ENCODE peak calls at places on chromosomes 13 and 19, in four cellular contexts. S, D, N and Q are unnamed samples.

GRCh38 chr19:34838248-34838647 is 65.2 kb upstream of the ZNF599 start:
- DNase-seq in D (peak), N (peak), S (peak), Q (no peak)

GRCh38 chr13:85535306-85535705 is 263.9 kb downstream of the SLITRK6 start:
- DNase-seq in N (no peak), S (no peak), D (no peak), Q (no peak)

GRCh38 chr13:111095911-111096501 is 19.1 kb upstream of the ARHGEF7 start:
- DNase-seq in D (no peak), N (no peak), S (no peak), Q (no peak)

GRCh38 chr19:48121909-48122371 is 11.3 kb upstream of the PLA2G4C start:
- DNase-seq in D (no peak), S (no peak), N (no peak), Q (no peak)

GRCh38 chr19:48806818-48807589 is 3.8 kb downstream of the BCAT2 start:
- DNase-seq in D (peak), N (peak), S (no peak), Q (peak)

GRCh38 chr19:13621413-13621812 is 115.1 kb upstream of the CACNA1A start:
- DNase-seq in S (no peak), D (no peak), N (peak), Q (peak)

GRCh38 chr13:105118577-105118976 is 1416.9 kb downstream of the EFNB2 start:
- DNase-seq in S (no peak), D (no peak), N (no peak), Q (no peak)

GRCh38 chr13:40503966-40504591 is 162.4 kb downstream of the FOXO1 start:
- DNase-seq in N (no peak), S (peak), D (peak), Q (no peak)

GRCh38 chr19:28731577-28731976 is 481.4 kb downstream of the UQCRFS1 start:
- DNase-seq in S (no peak), D (no peak), N (no peak), Q (no peak)

DNA sequence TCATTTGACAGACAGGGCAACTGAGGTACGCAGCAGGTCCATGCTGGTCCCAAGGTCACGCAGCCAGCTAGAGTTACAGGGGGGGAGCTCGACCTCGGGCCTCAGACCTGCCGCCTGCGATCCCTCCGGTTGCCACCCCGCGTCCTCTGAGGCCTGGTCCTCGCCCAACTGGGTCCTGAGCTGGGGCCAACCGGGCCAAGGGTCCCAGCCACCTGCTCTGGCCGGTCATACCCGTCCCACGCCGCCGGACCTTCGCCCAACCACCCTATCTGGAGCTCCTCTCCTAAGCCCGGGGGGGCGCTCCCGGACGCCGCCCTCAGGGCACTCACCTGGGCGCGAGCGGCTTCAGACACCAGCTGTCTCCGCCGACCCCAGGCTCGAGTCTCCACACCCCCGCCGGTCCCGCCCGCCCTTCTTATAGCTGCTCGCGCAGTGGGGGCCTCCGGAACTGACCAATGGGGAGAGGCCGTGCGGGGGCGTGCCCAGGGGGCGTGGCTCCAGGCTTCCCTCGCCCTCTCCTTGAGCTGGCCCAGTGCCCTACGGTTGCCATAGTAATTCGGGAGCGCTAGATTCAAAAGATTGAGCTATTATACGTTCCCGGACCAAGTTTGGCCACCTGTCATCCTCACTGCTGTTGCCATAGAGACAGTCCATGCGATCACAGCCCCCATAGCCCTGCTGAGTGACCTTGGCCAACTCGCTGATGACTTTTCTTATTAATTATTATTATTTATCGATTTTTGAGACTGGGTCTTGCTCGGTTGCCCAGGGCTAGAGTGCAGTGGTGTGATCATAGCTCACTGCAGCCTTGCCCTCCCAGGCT is at the start of gene PLIN5:
- DNase-seq in D (peak), N (peak), S (peak), Q (peak)
- TF ChIP-seq NR3C1 in D (no peak), N (no peak), S (no peak), Q (no peak)

GRCh38 chr19:33248104-33248503 is 22.5 kb upstream of the SLC7A10 start:
- DNase-seq in D (no peak), S (no peak), N (no peak), Q (no peak)

GRCh38 chr19:33246729-33247440 is 21.2 kb upstream of the SLC7A10 start:
- DNase-seq in N (no peak), D (no peak), S (no peak), Q (no peak)

GRCh38 chr19:33247441-33247819 is 21.8 kb upstream of the SLC7A10 start:
- DNase-seq in N (no peak), D (no peak), S (no peak), Q (no peak)

GRCh38 chr19:33248553-33248953 is 22.9 kb upstream of the SLC7A10 start:
- DNase-seq in N (no peak), D (peak), S (no peak), Q (no peak)

DNA sequence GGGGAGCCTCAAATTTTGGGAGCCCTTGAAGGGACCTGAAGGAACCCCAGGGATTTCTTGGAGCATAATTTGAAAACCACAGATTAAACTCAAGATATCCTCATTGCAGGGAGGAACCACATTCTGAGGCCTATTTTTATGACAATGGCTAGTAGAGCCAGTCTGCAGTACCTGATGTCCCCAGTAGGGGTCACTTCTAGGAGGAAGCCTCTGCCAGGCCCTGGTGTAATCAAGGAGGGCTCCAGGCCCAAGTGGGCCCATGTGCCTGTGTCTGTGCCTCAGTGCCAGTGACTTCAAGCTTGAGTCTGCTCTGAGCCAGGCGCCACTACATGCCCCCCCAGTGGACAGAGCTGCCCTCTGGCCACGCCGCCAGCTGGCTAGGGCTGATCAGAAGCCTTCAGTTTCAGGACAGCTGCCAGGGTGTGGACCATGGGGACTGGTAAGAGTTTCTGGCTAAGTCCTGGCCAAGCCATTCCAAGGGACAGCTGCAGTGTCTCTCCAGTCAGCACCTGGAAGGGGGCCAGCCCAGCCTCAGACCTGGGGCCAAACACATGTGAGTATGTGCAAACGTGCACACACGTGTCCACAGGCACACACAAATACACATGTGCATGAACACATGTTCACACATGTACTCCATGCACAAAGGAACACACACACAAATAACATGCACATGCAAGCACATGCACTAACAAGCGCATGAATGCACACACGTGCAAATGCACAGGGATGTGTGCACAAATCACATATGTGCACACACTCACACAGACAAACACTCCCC is 20.5 kb upstream of the SLC7A10 start:
- DNase-seq in N (peak), S (no peak), D (no peak), Q (peak)
- TF ChIP-seq ESRRA in N (no peak), S (no peak), D (no peak), Q (no peak)

DNA sequence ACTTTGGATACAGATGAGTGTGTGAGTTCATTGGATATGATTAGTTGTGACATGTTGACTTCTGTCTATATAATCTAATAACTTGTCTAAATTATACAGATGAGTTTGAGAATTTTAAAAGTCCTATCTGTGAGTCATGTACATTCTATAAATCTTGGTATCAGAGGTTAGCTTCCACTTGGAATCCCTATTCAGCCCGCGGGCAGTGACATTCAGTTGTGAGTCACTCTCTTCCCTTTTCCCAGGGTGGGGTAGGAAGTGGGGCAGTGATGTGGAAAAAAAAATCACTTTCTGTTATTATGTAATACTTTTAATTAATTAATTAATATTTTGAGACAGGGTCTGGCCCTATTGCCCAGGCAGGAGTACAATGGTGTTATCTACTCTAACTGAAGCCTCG is 33.0 kb upstream of the ZNF808 start:
- DNase-seq in N (no peak), S (no peak), D (no peak), Q (no peak)
- TF ChIP-seq NR3C1 in N (no peak), S (no peak), D (no peak), Q (no peak)

DNA sequence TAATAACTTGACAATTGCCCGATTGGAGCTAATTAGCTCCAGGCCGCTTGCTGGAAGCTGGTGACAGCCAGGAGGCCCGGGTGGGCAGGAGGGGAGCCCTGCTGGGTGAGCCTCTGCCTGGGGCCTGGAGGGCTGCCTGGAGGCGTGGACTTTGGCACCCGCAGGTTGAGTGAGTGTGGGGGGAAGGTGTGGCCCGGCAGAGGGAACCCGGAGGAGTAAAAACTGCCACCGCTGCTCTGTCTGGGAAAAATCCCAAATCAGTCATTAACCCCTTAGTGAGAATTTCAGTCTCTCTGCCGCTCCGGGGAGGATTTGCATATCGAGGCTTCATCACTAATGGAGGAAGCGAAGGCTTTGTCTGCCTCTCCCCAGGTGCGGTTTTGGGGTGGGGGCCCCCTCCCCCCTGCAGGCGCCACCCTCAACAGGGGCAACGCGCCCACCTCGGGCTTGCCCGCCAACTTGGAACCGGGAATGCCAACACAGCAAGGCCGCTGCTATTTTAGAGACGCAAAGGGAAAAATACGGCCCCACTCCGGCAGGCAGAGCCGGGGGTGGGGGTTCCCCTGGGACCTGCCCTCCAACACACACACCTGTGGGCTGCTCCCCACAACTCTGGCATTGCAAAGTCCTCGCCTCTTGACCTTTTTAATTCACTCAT is 6.2 kb downstream of the EFNA2 start:
- DNase-seq in S (no peak), N (no peak), D (no peak), Q (no peak)
- TF ChIP-seq ESRRA in S (no peak), N (no peak), D (no peak), Q (no peak)

DNA sequence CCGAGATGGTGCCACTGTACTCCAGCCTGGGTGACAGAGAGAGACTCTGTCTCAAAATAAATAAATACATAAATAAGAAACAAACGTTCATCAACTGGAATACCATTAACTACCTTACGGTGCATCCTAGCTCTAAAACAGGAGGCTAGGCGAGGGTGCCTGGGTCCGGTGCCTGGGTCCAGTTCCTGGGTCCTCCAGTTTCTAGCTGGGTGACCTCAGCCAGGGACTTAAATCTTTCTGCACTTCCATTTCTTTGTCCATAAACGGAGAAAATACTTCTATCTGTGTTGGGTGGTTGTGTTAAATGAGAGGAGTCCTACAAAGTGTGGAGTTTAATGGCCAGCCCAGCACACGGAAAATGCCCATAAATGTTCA is 34.0 kb downstream of the RFX2 start:
- DNase-seq in D (no peak), S (no peak), N (no peak), Q (no peak)
- TF ChIP-seq NR3C1 in D (no peak), S (no peak), N (no peak), Q (no peak)

GRCh38 chr19:6424190-6424938 is at the start of gene KHSRP:
- DNase-seq in S (no peak), D (no peak), N (peak), Q (no peak)
- TF ChIP-seq ESRRA in S (no peak), D (no peak), N (no peak), Q (no peak)

GRCh38 chr13:95039415-95039814 is 261.8 kb downstream of the ABCC4 start:
- DNase-seq in D (peak), N (no peak), S (no peak), Q (no peak)
- TF ChIP-seq NR3C1 in D (no peak), N (no peak), S (no peak), Q (no peak)

GRCh38 chr13:27822873-27823311 is 30.6 kb downstream of the GSX1 start:
- DNase-seq in N (no peak), S (no peak), D (no peak), Q (no peak)
- TF ChIP-seq ESRRA in N (no peak), S (no peak), D (no peak), Q (no peak)

GRCh38 chr19:30959011-30959410 is 390.2 kb downstream of the TSHZ3 start:
- DNase-seq in N (no peak), S (no peak), D (no peak), Q (no peak)
- TF ChIP-seq NR3C1 in N (no peak), S (no peak), D (no peak), Q (no peak)

GRCh38 chr19:39032164-39032918 is at the start of gene FBXO27:
- DNase-seq in S (no peak), D (no peak), N (peak), Q (peak)

GRCh38 chr19:39037194-39037593 is 4.8 kb upstream of the FBXO27 start:
- DNase-seq in D (no peak), N (no peak), S (no peak), Q (no peak)

GRCh38 chr19:39038098-39038497 is 5.7 kb upstream of the FBXO27 start:
- DNase-seq in S (peak), D (peak), N (peak), Q (peak)
- TF ChIP-seq ESRRA in S (no peak), D (no peak), N (no peak), Q (no peak)